ENCODE peak calls at places on chromosomes 16 and 17, in four cellular contexts. B is pancreas, W is psoas muscle, Y is A549. A is an unnamed sample. For H3K4me1, the result is how much of the 10 kb centered on the place peaks cover.

GRCh38 chr16:81526199-81526598 is 81.6 kb downstream of the CMIP start:
- DNase-seq in B (no peak), W (no peak), Y (no peak), A (no peak)

GRCh38 chr17:54924405-54924804 is 23.8 kb downstream of the TOM1L1 start:
- DNase-seq in B (no peak), W (no peak), Y (no peak), A (no peak)

GRCh38 chr16:9184354-9184690 is 92.9 kb downstream of the HAPSTR1 start:
- DNase-seq in B (no peak), W (no peak), Y (no peak), A (no peak)

GRCh38 chr17:77492446-77493237 is 351.9 kb downstream of the SEC14L1 start:
- DNase-seq in B (no peak), W (no peak), Y (no peak), A (no peak)

GRCh38 chr17:3944485-3945388 is 19.5 kb downstream of the ATP2A3 start:
- DNase-seq in B (no peak), W (peak), Y (peak), A (peak)

GRCh38 chr17:36495076-36495578 is 8.6 kb downstream of the ZNHIT3 start:
- DNase-seq in B (no peak), W (no peak), Y (no peak), A (no peak)

GRCh38 chr17:42780816-42781638 is 617 bp downstream of the WNK4 start:
- DNase-seq in B (no peak), W (no peak), Y (no peak), A (no peak)

GRCh38 chr17:45265823-45266222 is 3.9 kb upstream of the SPATA32 start:
- DNase-seq in B (no peak), W (peak), Y (peak), A (no peak)

GRCh38 chr17:41490022-41490421 is 312 bp upstream of the KRT36 start:
- DNase-seq in B (no peak), W (no peak), Y (no peak), A (no peak)

GRCh38 chr16:54407596-54407995 is 121.0 kb upstream of the IRX3 start:
- DNase-seq in B (no peak), W (no peak), Y (no peak), A (no peak)

GRCh38 chr17:5219536-5219935 is 15.1 kb downstream of the SCIMP start:
- DNase-seq in B (no peak), W (no peak), Y (no peak), A (peak)

GRCh38 chr16:73047536-73048291 is at the start of gene ZFHX3:
- DNase-seq in B (peak), W (peak), Y (peak), A (peak)

GRCh38 chr17:28842282-28843012 is at the start of gene FAM222B:
- DNase-seq in B (peak), W (peak), Y (peak), A (peak)

GRCh38 chr17:57523926-57524634 is 221.0 kb downstream of the CCDC182 start:
- DNase-seq in B (peak), W (peak), Y (peak), A (no peak)

GRCh38 chr16:81266680-81267095 is 28.2 kb downstream of the BCO1 start:
- DNase-seq in B (no peak), W (no peak), Y (no peak), A (no peak)

GRCh38 chr17:42456223-42457106 is 2.2 kb upstream of the ATP6V0A1 start:
- DNase-seq in B (no peak), W (no peak), Y (peak), A (no peak)

GRCh38 chr16:22388101-22388644 is 13.8 kb upstream of the CDR2 start:
- DNase-seq in B (no peak), W (no peak), Y (no peak), A (no peak)

GRCh38 chr17:36918260-36918691 is 19.0 kb upstream of the LHX1 start:
- DNase-seq in B (no peak), W (no peak), Y (peak), A (no peak)

GRCh38 chr17:43817826-43818225 is 15.1 kb downstream of the MPP3 start:
- DNase-seq in B (no peak), W (no peak), Y (no peak), A (no peak)

GRCh38 chr17:40372031-40372430 is 7.5 kb upstream of the GJD3 start:
- DNase-seq in B (no peak), W (no peak), Y (no peak), A (no peak)

GRCh38 chr16:14172200-14172805 is 101.2 kb downstream of the MRTFB start:
- DNase-seq in B (no peak), W (no peak), Y (no peak), A (no peak)

GRCh38 chr16:85245307-85246172 is 133.3 kb upstream of the CIBAR2 start:
- DNase-seq in B (peak), W (peak), Y (peak), A (peak)

GRCh38 chr16:82761858-82762257 is 135.1 kb downstream of the CDH13 start:
- DNase-seq in B (no peak), W (no peak), Y (no peak), A (no peak)

GRCh38 chr16:79171504-79172240 is 428.9 kb downstream of the MAF start:
- DNase-seq in B (no peak), W (no peak), Y (no peak), A (no peak)

GRCh38 chr17:34616148-34616547 is 36.8 kb downstream of the TMEM132E start:
- DNase-seq in B (no peak), W (no peak), Y (no peak), A (peak)

GRCh38 chr17:74176546-74177001 is 26.9 kb upstream of the RPL38 start:
- DNase-seq in B (peak), W (no peak), Y (peak), A (peak)

GRCh38 chr17:77491921-77492445 is 351.2 kb downstream of the SEC14L1 start:
- DNase-seq in B (no peak), W (no peak), Y (no peak), A (no peak)

GRCh38 chr16:64809876-64810629 is 311.8 kb downstream of the CDH11 start:
- DNase-seq in B (no peak), W (no peak), Y (no peak), A (no peak)

GRCh38 chr17:75503976-75504346 is 11.4 kb downstream of the CASKIN2 start:
- DNase-seq in B (no peak), W (no peak), Y (no peak), A (no peak)

GRCh38 chr17:75504347-75505151 is 10.8 kb downstream of the CASKIN2 start:
- DNase-seq in B (peak), W (no peak), Y (peak), A (peak)

GRCh38 chr17:75502072-75502745 is 13.1 kb downstream of the CASKIN2 start:
- DNase-seq in B (no peak), W (no peak), Y (no peak), A (no peak)

GRCh38 chr17:75502746-75503329 is 12.5 kb downstream of the CASKIN2 start:
- DNase-seq in B (no peak), W (no peak), Y (no peak), A (no peak)

GRCh38 chr17:75503337-75503950 is 11.9 kb downstream of the CASKIN2 start:
- DNase-seq in B (no peak), W (no peak), Y (no peak), A (no peak)
- H3K4me1 ChIP-seq in B (under half), W (under half), Y (under half), A (under half)

GRCh38 chr17:32913593-32913992 is 14.4 kb upstream of the TMEM98 start:
- DNase-seq in B (no peak), W (no peak), Y (no peak), A (no peak)
- H3K4me1 ChIP-seq in B (under half), W (under half), Y (under half), A (under half)

GRCh38 chr17:17819561-17819995 is 17.2 kb downstream of the SREBF1 start:
- DNase-seq in B (peak), W (peak), Y (peak), A (peak)
- H3K4me1 ChIP-seq in B (under half), W (half or more), Y (half or more), A (under half)

GRCh38 chr16:4865231-4865860 is 18.1 kb downstream of the UBN1 start:
- DNase-seq in B (no peak), W (no peak), Y (no peak), A (no peak)
- H3K4me1 ChIP-seq in B (under half), W (under half), Y (under half), A (under half)

DNA sequence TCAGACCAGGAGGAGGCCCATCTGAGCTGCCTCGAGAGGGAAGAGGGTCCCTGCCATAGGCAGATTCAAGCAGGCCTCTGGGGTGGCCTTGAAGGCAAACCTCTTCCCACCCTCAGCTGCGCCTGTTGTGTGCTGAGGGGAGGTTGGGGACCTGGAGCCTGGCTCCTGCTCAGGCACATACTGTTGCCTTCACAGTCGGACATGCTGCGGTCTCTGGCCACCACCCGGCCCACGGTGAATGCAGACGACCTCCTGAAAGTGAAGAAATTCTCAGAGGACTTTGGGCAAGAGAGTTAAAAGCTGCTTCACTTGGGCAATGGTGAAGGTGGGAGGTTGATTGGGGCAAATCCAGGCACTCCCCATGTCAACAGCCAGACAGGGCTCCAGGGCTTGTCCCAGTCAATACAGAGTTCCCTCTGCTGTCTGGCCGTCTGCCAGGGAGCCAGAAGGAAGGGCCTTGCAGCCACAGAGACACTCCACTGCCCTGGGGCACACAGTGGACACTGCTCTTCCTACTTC is 6.3 kb downstream of the PDF start:
- DNase-seq in B (no peak), W (peak), Y (no peak), A (no peak)
- H3K4me1 ChIP-seq in B (under half), W (half or more), Y (under half), A (under half)

GRCh38 chr16:1640261-1640956 is 28.2 kb downstream of the CRAMP1 start:
- DNase-seq in B (no peak), W (no peak), Y (no peak), A (no peak)

GRCh38 chr16:1639282-1639681 is 27.1 kb downstream of the CRAMP1 start:
- DNase-seq in B (no peak), W (no peak), Y (no peak), A (no peak)

GRCh38 chr16:1638757-1639156 is 26.6 kb downstream of the CRAMP1 start:
- DNase-seq in B (no peak), W (no peak), Y (no peak), A (no peak)

GRCh38 chr16:1641261-1641660 is 29.1 kb downstream of the CRAMP1 start:
- DNase-seq in B (no peak), W (no peak), Y (no peak), A (no peak)

DNA sequence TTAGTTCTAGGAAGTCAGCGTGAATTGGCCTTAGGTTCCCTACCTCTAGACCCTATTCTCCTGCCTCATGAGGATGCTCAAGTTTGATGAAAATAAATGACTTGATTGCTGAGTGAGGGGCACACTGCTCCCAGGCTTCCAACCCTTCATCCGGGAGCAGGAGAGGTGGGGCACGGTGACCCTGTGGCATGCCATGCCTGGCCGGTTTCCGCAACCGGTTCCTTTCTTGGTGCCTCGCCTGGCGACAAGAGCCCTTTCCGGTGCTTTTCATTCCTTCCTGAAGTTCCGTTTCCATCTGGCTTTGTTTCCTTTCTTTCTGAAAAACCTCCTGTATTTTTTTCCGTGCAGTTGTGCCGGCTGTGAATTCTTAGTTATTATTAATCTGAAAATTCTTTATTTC is 27.7 kb downstream of the CRAMP1 start:
- DNase-seq in B (no peak), W (no peak), Y (no peak), A (no peak)
- H3K4me1 ChIP-seq in B (under half), W (under half), Y (under half), A (under half)

DNA sequence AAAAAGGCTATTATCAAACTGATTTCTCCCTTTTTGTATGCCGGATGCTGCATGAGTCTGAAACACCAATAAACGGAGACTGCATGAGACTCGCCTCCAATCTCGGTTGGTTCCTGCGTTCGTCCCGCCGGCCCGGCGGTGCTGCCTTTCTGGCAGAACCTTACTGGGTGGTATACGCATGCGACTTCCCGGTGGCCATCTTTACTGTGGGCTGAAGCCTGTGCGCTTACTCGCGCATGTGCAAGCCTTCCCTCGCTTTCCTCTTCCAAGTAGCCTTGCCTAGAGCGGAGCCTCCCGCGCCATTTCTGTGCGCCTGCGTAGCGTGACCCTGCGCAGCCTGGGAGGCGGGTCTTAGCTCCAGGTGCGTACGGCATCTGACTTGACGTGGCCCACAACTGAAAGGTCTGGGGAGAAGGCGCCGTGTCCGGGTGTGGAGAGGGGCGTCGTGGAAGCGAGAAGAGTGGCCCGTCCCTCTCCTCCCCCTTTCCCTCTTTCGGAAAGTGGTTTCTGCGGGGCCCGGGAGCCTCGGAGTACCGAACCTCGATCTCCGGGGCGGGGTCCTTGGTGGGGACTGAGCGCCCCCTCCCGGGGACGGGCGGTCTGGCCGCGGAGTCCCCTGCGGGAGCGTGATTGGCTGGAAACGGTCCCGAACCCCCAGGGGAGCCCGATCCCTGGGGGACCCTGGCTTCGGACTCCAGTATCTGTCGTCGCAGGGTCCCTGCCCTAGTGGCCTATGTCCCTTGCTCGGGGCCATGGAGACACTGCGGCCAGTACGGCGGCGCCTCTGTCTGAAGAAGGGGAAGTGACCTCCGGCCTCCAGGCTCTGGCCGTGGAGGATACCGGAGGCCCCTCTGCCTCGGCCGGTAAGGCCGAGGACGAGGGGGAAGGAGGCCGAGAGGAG is at the start of gene PAGR1:
- DNase-seq in B (peak), W (peak), Y (peak), A (peak)
- H3K4me1 ChIP-seq in B (under half), W (under half), Y (under half), A (under half)

DNA sequence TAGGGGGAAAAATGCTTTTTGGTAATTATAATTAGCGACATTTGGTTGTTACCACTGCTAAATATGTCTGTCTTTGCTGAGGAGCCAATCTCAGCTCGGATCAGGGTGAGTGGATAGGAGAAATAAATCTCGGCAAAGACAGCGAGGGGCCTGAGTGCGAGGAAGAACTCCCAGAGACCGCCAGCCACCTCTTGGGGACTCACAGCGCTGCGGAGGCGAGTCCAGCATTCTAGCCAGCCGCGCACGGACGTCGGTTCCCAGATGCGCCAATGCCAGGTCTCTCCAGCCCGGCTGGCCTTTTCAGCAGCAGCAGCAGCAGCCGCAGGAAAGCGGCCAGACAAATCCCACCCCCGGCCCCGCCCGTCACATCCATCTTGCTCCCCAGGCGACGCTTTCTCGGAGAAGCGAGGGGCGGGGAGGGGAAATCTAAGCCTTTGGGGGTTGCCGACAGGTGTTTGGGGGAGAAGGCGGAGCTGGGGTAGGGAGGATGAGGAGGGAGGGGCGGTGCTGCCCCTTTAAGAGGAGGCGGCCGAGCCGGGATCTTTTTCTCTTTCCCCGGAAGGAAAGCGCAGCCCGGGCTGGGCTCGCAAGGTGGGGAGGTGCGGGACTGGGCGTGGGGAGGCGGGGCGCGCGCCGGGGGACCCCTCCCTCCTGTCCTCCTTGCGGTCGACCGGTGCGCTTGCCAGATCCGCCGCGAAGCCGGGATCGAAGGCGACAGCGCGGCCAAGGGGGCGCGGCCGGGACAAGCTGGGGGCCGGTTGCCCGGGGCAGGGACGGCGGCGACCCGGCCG is at the start of gene ITGA3:
- DNase-seq in B (peak), W (peak), Y (peak), A (peak)
- H3K4me1 ChIP-seq in B (half or more), W (under half), Y (half or more), A (under half)

GRCh38 chr16:66364959-66365306 is 1.6 kb upstream of the CDH5 start:
- DNase-seq in B (no peak), W (no peak), Y (no peak), A (no peak)
- H3K4me1 ChIP-seq in B (under half), W (under half), Y (under half), A (under half)

GRCh38 chr17:78596871-78597635 is 19.9 kb upstream of the DNAH17 start:
- DNase-seq in B (no peak), W (no peak), Y (no peak), A (no peak)
- H3K4me1 ChIP-seq in B (under half), W (under half), Y (half or more), A (under half)

A was measured in HAP-1.